ENCODE peak calls at places on chromosomes 12 and 14, in six cellular contexts. J, O, F, P, Q and G are unnamed samples. For H3K4me1, the result is how much of the 10 kb centered on the place peaks cover.

GRCh38 chr12:95548539-95549391 is 2.5 kb downstream of the USP44 start:
- DNase-seq in P (peak), Q (peak), J (peak), O (peak), F (peak), G (peak)

GRCh38 chr12:31220061-31220460 is 105.9 kb downstream of the SINHCAF start:
- DNase-seq in F (no peak), Q (no peak), O (no peak), J (no peak), P (no peak), G (no peak)

GRCh38 chr12:96497800-96498199 is 8.4 kb downstream of the CFAP54 start:
- DNase-seq in O (no peak), P (no peak), J (no peak), Q (no peak), F (peak), G (no peak)

GRCh38 chr12:66354291-66354690 is 52.0 kb downstream of the HELB start:
- DNase-seq in P (no peak), J (no peak), F (no peak), O (no peak), Q (no peak), G (no peak)

GRCh38 chr12:125528300-125528699 is 463.1 kb downstream of the AACS start:
- DNase-seq in P (no peak), Q (no peak), J (no peak), O (no peak), F (no peak), G (no peak)

GRCh38 chr14:105700622-105701288 is 174.4 kb downstream of the TMEM121 start:
- DNase-seq in F (no peak), J (no peak), Q (no peak), P (no peak), O (no peak), G (no peak)

GRCh38 chr12:91565246-91565645 is 382.6 kb upstream of the DCN start:
- DNase-seq in O (peak), Q (no peak), P (no peak), F (no peak), J (no peak), G (no peak)

GRCh38 chr12:52903855-52904508 is 894 bp downstream of the KRT8 start:
- DNase-seq in P (peak), O (peak), F (no peak), J (no peak), Q (peak), G (no peak)

GRCh38 chr12:126545411-126545810 is 1480.2 kb downstream of the AACS start:
- DNase-seq in J (no peak), P (no peak), Q (no peak), F (no peak), O (no peak), G (no peak)

GRCh38 chr14:50964683-50965390 is 20.6 kb upstream of the PYGL start:
- DNase-seq in O (peak), F (peak), P (no peak), Q (peak), J (no peak), G (no peak)

GRCh38 chr14:35122696-35123387 is 490 bp downstream of the PRORP start:
- DNase-seq in F (peak), Q (no peak), O (peak), J (no peak), P (no peak), G (no peak)

GRCh38 chr12:8028267-8028666 is 4.2 kb upstream of the FOXJ2 start:
- DNase-seq in O (no peak), P (no peak), Q (no peak), J (no peak), F (no peak), G (no peak)

GRCh38 chr14:22065372-22065771 is 391.8 kb upstream of the OR4E1 start:
- DNase-seq in O (no peak), J (no peak), Q (no peak), F (no peak), P (no peak), G (no peak)

GRCh38 chr12:30823764-30824163 is 69.0 kb upstream of the CAPRIN2 start:
- DNase-seq in J (no peak), P (no peak), Q (no peak), F (no peak), O (no peak), G (no peak)

GRCh38 chr14:101501341-101501740 is 60.0 kb upstream of the DIO3 start:
- DNase-seq in F (no peak), Q (no peak), P (no peak), O (no peak), J (no peak), G (no peak)

GRCh38 chr14:97706814-97707213 is 909.6 kb downstream of the VRK1 start:
- DNase-seq in O (no peak), F (no peak), P (no peak), J (no peak), Q (no peak), G (no peak)

GRCh38 chr12:122368361-122369073 is 54.0 kb downstream of the CLIP1 start:
- DNase-seq in Q (no peak), O (peak), J (no peak), P (no peak), F (peak), G (no peak)

GRCh38 chr14:54603362-54603761 is 36.4 kb downstream of the SAMD4A start:
- DNase-seq in P (no peak), F (peak), J (no peak), O (peak), Q (no peak), G (no peak)

GRCh38 chr12:53381739-53382630 is 2.0 kb downstream of the SP1 start:
- DNase-seq in Q (peak), F (peak), O (peak), P (no peak), J (no peak), G (peak)

GRCh38 chr12:108704527-108704926 is 26.8 kb downstream of the CORO1C start:
- DNase-seq in F (no peak), O (no peak), J (no peak), Q (no peak), P (no peak), G (no peak)

GRCh38 chr12:108702534-108702933 is 28.8 kb downstream of the CORO1C start:
- DNase-seq in J (no peak), Q (no peak), F (no peak), P (no peak), O (no peak), G (no peak)

GRCh38 chr12:108700833-108701450 is 30.4 kb downstream of the CORO1C start:
- DNase-seq in J (no peak), P (no peak), Q (no peak), F (no peak), O (no peak), G (no peak)

GRCh38 chr12:108699955-108700563 is 31.3 kb downstream of the CORO1C start:
- DNase-seq in Q (no peak), F (peak), P (no peak), O (no peak), J (no peak), G (no peak)

GRCh38 chr12:108701779-108702435 is 29.4 kb downstream of the CORO1C start:
- DNase-seq in Q (no peak), O (no peak), J (no peak), P (no peak), F (peak), G (no peak)
- H3K4me3 ChIP-seq in Q (no peak), O (no peak), J (no peak), P (no peak), F (no peak), G (no peak)

DNA sequence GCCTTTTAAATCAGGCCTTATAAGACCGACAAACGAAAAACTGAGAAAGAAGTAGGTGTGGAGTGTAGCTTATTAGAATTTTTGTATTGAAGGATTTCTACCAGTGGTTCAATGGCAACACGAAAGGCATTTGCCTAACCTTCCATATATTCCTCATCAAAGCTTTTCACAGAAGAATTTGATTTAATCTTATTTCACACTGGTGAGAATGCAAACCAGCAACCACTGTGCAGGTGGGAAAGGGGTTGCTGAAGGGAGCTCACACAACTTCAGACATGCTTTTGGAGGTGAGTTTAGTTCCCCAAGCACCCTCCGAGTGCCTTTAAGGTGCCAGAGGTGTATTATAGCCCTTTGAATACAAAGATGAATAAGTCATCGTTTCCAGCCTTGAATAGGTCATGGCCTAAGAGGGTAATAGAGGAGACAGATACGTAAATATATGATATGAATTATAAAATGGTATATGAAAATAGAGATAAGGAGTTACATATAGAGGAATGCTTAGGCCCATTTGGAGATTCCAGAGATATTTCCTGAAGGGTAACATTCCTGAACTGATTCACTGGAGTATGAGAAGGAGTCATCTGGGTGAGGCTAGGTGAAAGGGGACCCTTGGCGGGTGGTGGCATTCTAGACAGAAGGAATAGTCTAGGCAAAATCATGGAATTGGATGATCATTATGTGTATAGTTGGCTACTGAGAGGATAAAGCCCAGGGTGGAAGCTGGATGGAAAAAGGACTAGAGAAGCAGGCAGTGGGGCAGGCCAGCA is 6.4 kb downstream of the ERP27 start:
- DNase-seq in P (no peak), O (no peak), J (no peak), F (no peak), Q (no peak), G (no peak)
- H3K4me1 ChIP-seq in P (under half), O (under half), J (under half), F (under half), Q (under half), G (under half)

DNA sequence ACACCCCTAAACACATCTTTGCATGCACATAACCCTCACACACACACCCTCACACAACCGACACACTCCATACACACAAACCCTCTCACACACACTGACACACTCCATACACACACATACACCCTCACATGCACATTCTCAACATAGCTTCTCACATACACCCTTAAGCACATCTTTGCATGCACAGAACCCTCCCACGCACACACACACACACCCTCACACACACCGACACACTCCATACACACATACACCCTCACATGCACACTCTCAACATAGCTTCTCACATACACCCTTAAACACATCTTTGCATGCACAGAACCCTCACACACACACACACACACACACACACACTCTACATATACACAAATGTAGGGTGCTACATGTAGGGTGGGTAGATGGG is 72.5 kb upstream of the NOS1 start:
- DNase-seq in Q (no peak), J (no peak), P (no peak), F (no peak), O (no peak), G (no peak)
- H3K4me3 ChIP-seq in Q (no peak), J (no peak), P (no peak), F (no peak), O (no peak), G (no peak)

DNA sequence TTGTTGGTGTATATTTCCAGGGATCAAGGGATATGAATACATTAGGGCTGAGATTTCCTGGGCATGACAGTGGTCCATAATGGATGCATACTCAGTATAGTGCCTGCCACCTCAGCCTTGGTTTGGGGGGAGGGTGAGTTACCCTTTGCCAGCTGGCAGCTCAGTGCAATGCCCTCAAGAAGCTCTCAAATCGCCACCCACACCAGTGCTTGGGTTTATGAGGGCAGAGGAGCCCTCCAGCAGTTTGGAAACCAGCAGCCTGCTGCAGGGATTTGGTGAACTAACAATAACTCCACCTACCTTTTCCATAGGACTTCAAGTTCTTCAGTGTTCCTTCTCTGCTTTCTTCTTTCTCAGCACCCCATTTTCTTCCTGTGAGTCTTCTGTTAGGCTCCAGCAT is 218.9 kb downstream of the LRFN5 start:
- DNase-seq in F (no peak), Q (no peak), J (no peak), P (no peak), O (no peak), G (no peak)
- H3K4me1 ChIP-seq in F (under half), Q (under half), J (under half), P (under half), O (under half), G (under half)